ENCODE peak calls at places on chromosomes 5 and 9, in nine cellular contexts. D is psoas muscle; R is neural progenitor cell; Z is T follicular helper cell; Y is germinal center; V is C1 segment of cervical spinal cord; P is pancreas; O is T1000; K is activated T-helper 1 cell treated with anti-CD3 and anti-CD28 coated beads, Interleukin-12 subunit alpha, Interleukin-12 subunit beta, Interleukin-2, Interleukin-4 antibody, amounts not matched to agents 30 ng/mL and 10 ng/mL and 1 ng/mL, durations not matched to agents 14 hours and 24 hours and 36 hours. A is an unnamed sample.

GRCh38 chr5:5374034-5374715 is 48.3 kb upstream of the ICE1 start:
- DNase-seq in D (no peak), R (no peak), Z (no peak), Y (no peak), V (no peak), P (no peak), O (peak), K (no peak), A (no peak)

GRCh38 chr5:10467281-10468198 is 25.9 kb downstream of the ROPN1L start:
- DNase-seq in D (no peak), R (peak), Z (no peak), Y (no peak), V (no peak), P (no peak), O (no peak), K (no peak), A (no peak)

GRCh38 chr9:109289186-109289585 is 31.7 kb downstream of the EPB41L4B start:
- DNase-seq in D (no peak), R (no peak), Z (no peak), Y (no peak), V (no peak), P (peak), O (no peak), K (no peak), A (no peak)

GRCh38 chr5:157447246-157447645 is 12.8 kb upstream of the NIPAL4 start:
- DNase-seq in D (no peak), R (no peak), Z (no peak), Y (no peak), V (no peak), P (no peak), O (no peak), K (no peak), A (no peak)

GRCh38 chr9:136943291-136944093 is 1.0 kb downstream of the FBXW5 start:
- DNase-seq in D (peak), R (peak), Z (no peak), Y (peak), V (no peak), P (peak), O (no peak), K (peak), A (no peak)

GRCh38 chr5:107874810-107875209 is 204.1 kb upstream of the EFNA5 start:
- DNase-seq in D (no peak), R (no peak), Z (no peak), Y (no peak), V (no peak), P (no peak), O (no peak), K (no peak), A (no peak)

GRCh38 chr9:114311571-114312512 is 11.1 kb upstream of the ORM1 start:
- DNase-seq in D (no peak), R (no peak), Z (no peak), Y (no peak), V (no peak), P (peak), O (no peak), K (no peak), A (no peak)

GRCh38 chr9:14218253-14218652 is 95.7 kb downstream of the NFIB start:
- DNase-seq in D (no peak), R (no peak), Z (no peak), Y (no peak), V (no peak), P (no peak), O (no peak), K (no peak), A (no peak)

GRCh38 chr9:71302776-71303175 is 181.4 kb upstream of the TRPM3 start:
- DNase-seq in D (no peak), R (no peak), Z (no peak), Y (no peak), V (no peak), P (no peak), O (no peak), K (no peak), A (no peak)

GRCh38 chr9:131539223-131539923 is 6.0 kb upstream of the PRRT1B start:
- DNase-seq in D (no peak), R (no peak), Z (no peak), Y (no peak), V (no peak), P (no peak), O (no peak), K (no peak), A (no peak)

GRCh38 chr9:122392284-122392683 is 21.5 kb downstream of the PTGS1 start:
- DNase-seq in D (no peak), R (no peak), Z (no peak), Y (no peak), V (no peak), P (no peak), O (no peak), K (no peak), A (no peak)

GRCh38 chr9:36749461-36749860 is 176.8 kb downstream of the MELK start:
- DNase-seq in D (no peak), R (no peak), Z (no peak), Y (no peak), V (no peak), P (no peak), O (no peak), K (no peak), A (no peak)

GRCh38 chr9:71518045-71518888 is 250.0 kb downstream of the CEMIP2 start:
- DNase-seq in D (no peak), R (no peak), Z (no peak), Y (no peak), V (no peak), P (no peak), O (no peak), K (no peak), A (no peak)

GRCh38 chr9:114030364-114030763 is 47.7 kb downstream of the AMBP start:
- DNase-seq in D (no peak), R (no peak), Z (no peak), Y (no peak), V (no peak), P (peak), O (no peak), K (no peak), A (no peak)

GRCh38 chr9:94824401-94824800 is 97.9 kb downstream of the AOPEP start:
- DNase-seq in D (no peak), R (no peak), Z (no peak), Y (no peak), V (no peak), P (no peak), O (no peak), K (no peak), A (no peak)

GRCh38 chr5:126031989-126032716 is 391.1 kb upstream of the GRAMD2B start:
- DNase-seq in D (no peak), R (no peak), Z (no peak), Y (no peak), V (no peak), P (no peak), O (no peak), K (no peak), A (no peak)

GRCh38 chr5:67182406-67182805 is 14.2 kb downstream of the CD180 start:
- DNase-seq in D (peak), R (peak), Z (no peak), Y (no peak), V (peak), P (no peak), O (peak), K (no peak), A (peak)

GRCh38 chr9:136821333-136822031 is 13.7 kb downstream of the RABL6 start:
- DNase-seq in D (no peak), R (peak), Z (no peak), Y (no peak), V (no peak), P (peak), O (no peak), K (no peak), A (no peak)

GRCh38 chr5:179475211-179475840 is 75.0 kb upstream of the RUFY1 start:
- DNase-seq in D (no peak), R (peak), Z (no peak), Y (no peak), V (no peak), P (no peak), O (no peak), K (no peak), A (no peak)

GRCh38 chr9:128702445-128702948 is at the start of gene PKN3:
- DNase-seq in D (peak), R (peak), Z (peak), Y (peak), V (no peak), P (peak), O (peak), K (peak), A (peak)

GRCh38 chr5:124257048-124257447 is 489.4 kb downstream of the ZNF608 start:
- DNase-seq in D (no peak), R (no peak), Z (no peak), Y (no peak), V (no peak), P (no peak), O (no peak), K (no peak), A (no peak)

GRCh38 chr9:128987800-128988199 is 40.3 kb downstream of the NUP188 start:
- DNase-seq in D (peak), R (no peak), Z (no peak), Y (no peak), V (no peak), P (no peak), O (peak), K (no peak), A (no peak)

GRCh38 chr5:56725709-56726108 is 89.6 kb upstream of the MAP3K1 start:
- DNase-seq in D (no peak), R (no peak), Z (no peak), Y (no peak), V (no peak), P (no peak), O (no peak), K (no peak), A (no peak)

GRCh38 chr9:33942471-33943083 is 106.1 kb downstream of the UBAP2 start:
- DNase-seq in D (no peak), R (no peak), Z (no peak), Y (no peak), V (no peak), P (no peak), O (no peak), K (no peak), A (no peak)

GRCh38 chr5:128199104-128199503 is 115.5 kb downstream of the SLC12A2 start:
- DNase-seq in D (no peak), R (no peak), Z (no peak), Y (no peak), V (no peak), P (no peak), O (no peak), K (no peak), A (no peak)

GRCh38 chr5:10607666-10608442 is 44.0 kb downstream of the ANKRD33B start:
- DNase-seq in D (peak), R (peak), Z (no peak), Y (peak), V (no peak), P (no peak), O (no peak), K (no peak), A (no peak)

GRCh38 chr5:35990941-35991592 is at the start of gene UGT3A1:
- DNase-seq in D (peak), R (peak), Z (no peak), Y (no peak), V (no peak), P (no peak), O (no peak), K (no peak), A (no peak)

GRCh38 chr9:70259512-70259802 is 679 bp downstream of the SMC5 start:
- DNase-seq in D (no peak), R (peak), Z (no peak), Y (no peak), V (no peak), P (no peak), O (no peak), K (no peak), A (no peak)

GRCh38 chr5:132396589-132397001 is 27.1 kb downstream of the SLC22A5 start:
- DNase-seq in D (no peak), R (no peak), Z (no peak), Y (no peak), V (no peak), P (no peak), O (no peak), K (no peak), A (no peak)

GRCh38 chr9:76866689-76867088 is 39.2 kb downstream of the PRUNE2 start:
- DNase-seq in D (no peak), R (no peak), Z (no peak), Y (no peak), V (no peak), P (no peak), O (peak), K (no peak), A (no peak)

GRCh38 chr5:154740483-154740882 is 14.7 kb upstream of the LARP1 start:
- DNase-seq in D (peak), R (peak), Z (no peak), Y (no peak), V (no peak), P (no peak), O (no peak), K (no peak), A (peak)

GRCh38 chr9:130137870-130138653 is 34.1 kb upstream of the NCS1 start:
- DNase-seq in D (peak), R (peak), Z (no peak), Y (no peak), V (no peak), P (no peak), O (peak), K (no peak), A (no peak)

GRCh38 chr5:55230086-55230629 is 3.0 kb upstream of the MCIDAS start:
- DNase-seq in D (no peak), R (no peak), Z (no peak), Y (no peak), V (no peak), P (no peak), O (no peak), K (no peak), A (no peak)

GRCh38 chr5:5140051-5141010 is at the start of gene ADAMTS16:
- DNase-seq in D (peak), R (peak), Z (no peak), Y (no peak), V (no peak), P (peak), O (no peak), K (no peak), A (no peak)